ENCODE peak calls at places on chromosome 1, in four cellular contexts. O is AG04450; T is left ventricle myocardium superior; G is stimulated activated CD4-positive, alpha-beta T cell treated with anti-CD3 and anti-CD28 coated beads, TNF-alpha, amount 100 ng/mL, for 1 hour. S is an unnamed sample.

GRCh38 chr1:228361314-228362140 is 45.1 kb downstream of the TRIM11 start:
- DNase-seq in O (no peak), T (peak; percentile 54), G (no peak), S (no peak)

GRCh38 chr1:18861590-18861989 is 2.1 kb upstream of the TAS1R2 start:
- DNase-seq in O (no peak), T (no peak), G (no peak), S (no peak)

GRCh38 chr1:172654535-172654934 is 4.4 kb upstream of the FASLG start:
- DNase-seq in O (peak; percentile 24), T (no peak), G (no peak), S (no peak)

GRCh38 chr1:228011721-228012311 is 5.0 kb downstream of the WNT3A start:
- DNase-seq in O (no peak), T (peak; percentile 7), G (no peak), S (no peak)

GRCh38 chr1:117271959-117272358 is 61.2 kb upstream of the VTCN1 start:
- DNase-seq in O (no peak), T (no peak), G (no peak), S (no peak)

GRCh38 chr1:31366796-31367195 is 6.1 kb downstream of the FABP3 start:
- DNase-seq in O (no peak), T (no peak), G (no peak), S (no peak)

GRCh38 chr1:154784924-154785531 is 85.1 kb downstream of the KCNN3 start:
- DNase-seq in O (no peak), T (no peak), G (no peak), S (no peak)

GRCh38 chr1:155127105-155127671 is 488 bp upstream of the EFNA1 start:
- DNase-seq in O (no peak), T (peak; percentile 54), G (no peak), S (peak; percentile 55)

GRCh38 chr1:165144757-165145397 is 211.6 kb downstream of the LMX1A start:
- DNase-seq in O (peak; percentile 8), T (no peak), G (no peak), S (peak; percentile 76)

GRCh38 chr1:111856411-111857135 is 100.9 kb downstream of the DDX20 start:
- DNase-seq in O (no peak), T (no peak), G (no peak), S (peak; percentile 40)

GRCh38 chr1:217734973-217735372 is 103.8 kb downstream of the SPATA17 start:
- DNase-seq in O (no peak), T (no peak), G (no peak), S (peak; percentile 34)

GRCh38 chr1:212124891-212125582 is 89.5 kb downstream of the DTL start:
- DNase-seq in O (no peak), T (no peak), G (no peak), S (no peak)

GRCh38 chr1:96660051-96660450 is 61.5 kb upstream of the PTBP2 start:
- DNase-seq in O (no peak), T (no peak), G (no peak), S (no peak)

GRCh38 chr1:243396424-243396823 is 140.6 kb downstream of the SDCCAG8 start:
- DNase-seq in O (no peak), T (no peak), G (no peak), S (no peak)

GRCh38 chr1:201497935-201498509 is 8.9 kb downstream of the CSRP1 start:
- DNase-seq in O (no peak), T (no peak), G (no peak), S (no peak)

GRCh38 chr1:153883223-153883622 is 39.5 kb downstream of the GATAD2B start:
- DNase-seq in O (no peak), T (no peak), G (no peak), S (no peak)

S was measured in neural progenitor cell.